ENCODE peak calls at places on chromosomes 2 and 18, in six cellular contexts. One of them, this sample, is unnamed.
A peak's percentile ranks its signal among the peaks of the same experiment; 100 is the strongest.

GRCh38 chr2:88913280-88913679 is 221.8 kb downstream of the RPIA start:
- DNase-seq in GM23338: no peak
- DNase-seq in stomach: no peak
- DNase-seq in HFF-Myc: no peak
- DNase-seq in A549: no peak
- DNase-seq in HCT116: no peak
- DNase-seq in this sample: no peak

GRCh38 chr2:201260302-201260800 is at the start of gene CASP8:
- DNase-seq in stomach: peak; percentile 50
- DNase-seq in HFF-Myc: peak; percentile 14
- DNase-seq in GM23338: no peak
- DNase-seq in HCT116: no peak
- DNase-seq in A549: peak; percentile 37
- DNase-seq in this sample: no peak

GRCh38 chr2:64217198-64217869 is 73.1 kb upstream of the PELI1 start:
- DNase-seq in A549: no peak
- DNase-seq in stomach: no peak
- DNase-seq in HFF-Myc: no peak
- DNase-seq in GM23338: peak; percentile 42
- DNase-seq in HCT116: no peak
- DNase-seq in this sample: no peak

GRCh38 chr2:231752056-231752455 is 29.0 kb downstream of the PDE6D start:
- DNase-seq in A549: no peak
- DNase-seq in stomach: no peak
- DNase-seq in GM23338: no peak
- DNase-seq in HFF-Myc: no peak
- DNase-seq in HCT116: no peak
- DNase-seq in this sample: no peak

GRCh38 chr2:229920011-229920781 is 1.6 kb downstream of the TRIP12 start:
- DNase-seq in HCT116: no peak
- DNase-seq in stomach: no peak
- DNase-seq in GM23338: no peak
- DNase-seq in HFF-Myc: no peak
- DNase-seq in A549: no peak
- DNase-seq in this sample: no peak

GRCh38 chr2:203905661-203906060 is 30.9 kb upstream of the ICOS start:
- DNase-seq in stomach: no peak
- DNase-seq in HFF-Myc: no peak
- DNase-seq in GM23338: no peak
- DNase-seq in HCT116: no peak
- DNase-seq in A549: no peak
- DNase-seq in this sample: no peak

GRCh38 chr2:40367652-40368051 is 84.2 kb downstream of the SLC8A1 start:
- DNase-seq in A549: no peak
- DNase-seq in HCT116: no peak
- DNase-seq in GM23338: no peak
- DNase-seq in HFF-Myc: no peak
- DNase-seq in stomach: no peak
- DNase-seq in this sample: no peak

GRCh38 chr2:168825149-168825548 is 22.7 kb downstream of the NOSTRIN start:
- DNase-seq in A549: no peak
- DNase-seq in GM23338: no peak
- DNase-seq in HCT116: no peak
- DNase-seq in HFF-Myc: no peak
- DNase-seq in stomach: no peak
- DNase-seq in this sample: no peak

GRCh38 chr2:240293865-240294461 is 141.5 kb upstream of the GPC1 start:
- DNase-seq in GM23338: no peak
- DNase-seq in HFF-Myc: no peak
- DNase-seq in stomach: no peak
- DNase-seq in A549: no peak
- DNase-seq in HCT116: no peak
- DNase-seq in this sample: no peak

GRCh38 chr2:26185304-26185928 is 12.5 kb downstream of the GAREM2 start:
- DNase-seq in HFF-Myc: no peak
- DNase-seq in HCT116: no peak
- DNase-seq in GM23338: no peak
- DNase-seq in A549: no peak
- DNase-seq in stomach: no peak
- DNase-seq in this sample: no peak

GRCh38 chr18:13389491-13390131 is 171.1 kb downstream of the LDLRAD4 start:
- DNase-seq in A549: no peak
- DNase-seq in stomach: no peak
- DNase-seq in HCT116: no peak
- DNase-seq in GM23338: no peak
- DNase-seq in HFF-Myc: no peak
- DNase-seq in this sample: no peak

GRCh38 chr2:84486436-84487115 is 27.5 kb upstream of the SUCLG1 start:
- DNase-seq in GM23338: no peak
- DNase-seq in HCT116: no peak
- DNase-seq in A549: peak; percentile 79
- DNase-seq in HFF-Myc: no peak
- DNase-seq in stomach: peak; percentile 83
- DNase-seq in this sample: peak; percentile 61

GRCh38 chr2:219484343-219485200 is 14.1 kb upstream of the GMPPA start:
- DNase-seq in HCT116: no peak
- DNase-seq in A549: no peak
- DNase-seq in stomach: no peak
- DNase-seq in HFF-Myc: no peak
- DNase-seq in GM23338: peak; percentile 75
- DNase-seq in this sample: no peak

GRCh38 chr18:36934884-36935283 is 106.0 kb downstream of the KIAA1328 start:
- DNase-seq in HCT116: no peak
- DNase-seq in stomach: no peak
- DNase-seq in GM23338: no peak
- DNase-seq in HFF-Myc: no peak
- DNase-seq in A549: no peak
- DNase-seq in this sample: no peak

GRCh38 chr18:22643731-22644130 is 226.0 kb upstream of the CTAGE1 start:
- DNase-seq in HFF-Myc: no peak
- DNase-seq in A549: no peak
- DNase-seq in HCT116: no peak
- DNase-seq in GM23338: no peak
- DNase-seq in stomach: no peak
- DNase-seq in this sample: no peak

GRCh38 chr18:56321470-56321869 is 316.9 kb downstream of the TXNL1 start:
- DNase-seq in stomach: no peak
- DNase-seq in GM23338: no peak
- DNase-seq in A549: no peak
- DNase-seq in HCT116: no peak
- DNase-seq in HFF-Myc: no peak
- DNase-seq in this sample: no peak

GRCh38 chr2:10901160-10901559 is 10.6 kb upstream of the KCNF1 start:
- DNase-seq in stomach: peak; percentile 35
- DNase-seq in HCT116: peak; percentile 33
- DNase-seq in GM23338: no peak
- DNase-seq in HFF-Myc: no peak
- DNase-seq in A549: peak; percentile 73
- DNase-seq in this sample: no peak

GRCh38 chr2:164745012-164745797 is 96.4 kb downstream of the COBLL1 start:
- DNase-seq in HFF-Myc: no peak
- DNase-seq in stomach: no peak
- DNase-seq in HCT116: no peak
- DNase-seq in GM23338: no peak
- DNase-seq in A549: no peak
- DNase-seq in this sample: no peak

GRCh38 chr2:53880756-53881155 is 21.0 kb upstream of the GPR75 start:
- DNase-seq in stomach: no peak
- DNase-seq in HCT116: no peak
- DNase-seq in HFF-Myc: no peak
- DNase-seq in GM23338: no peak
- DNase-seq in A549: no peak
- DNase-seq in this sample: no peak

GRCh38 chr2:171615071-171615470 is 72.2 kb upstream of the DYNC1I2 start:
- DNase-seq in HCT116: no peak
- DNase-seq in A549: no peak
- DNase-seq in HFF-Myc: no peak
- DNase-seq in stomach: no peak
- DNase-seq in GM23338: no peak
- DNase-seq in this sample: no peak

GRCh38 chr2:240024766-240025165 is 376 bp downstream of the NDUFA10 start:
- DNase-seq in stomach: no peak
- DNase-seq in GM23338: peak; percentile 39
- DNase-seq in HFF-Myc: no peak
- DNase-seq in A549: peak; percentile 7
- DNase-seq in HCT116: no peak
- DNase-seq in this sample: no peak

GRCh38 chr2:209368406-209368805 is 55.4 kb upstream of the MAP2 start:
- DNase-seq in GM23338: no peak
- DNase-seq in stomach: no peak
- DNase-seq in HCT116: no peak
- DNase-seq in A549: peak; percentile 10
- DNase-seq in HFF-Myc: no peak
- DNase-seq in this sample: no peak

GRCh38 chr2:188629890-188630483 is 338.3 kb downstream of the GULP1 start:
- DNase-seq in GM23338: no peak
- DNase-seq in stomach: no peak
- DNase-seq in A549: no peak
- DNase-seq in HFF-Myc: peak; percentile 62
- DNase-seq in HCT116: no peak
- DNase-seq in this sample: no peak

GRCh38 chr2:11869423-11869991 is 123.1 kb downstream of the LPIN1 start:
- DNase-seq in HCT116: no peak
- DNase-seq in HFF-Myc: no peak
- DNase-seq in stomach: no peak
- DNase-seq in A549: no peak
- DNase-seq in GM23338: no peak
- DNase-seq in this sample: no peak

GRCh38 chr2:176553685-176554106 is 284.5 kb downstream of the MTX2 start:
- DNase-seq in HFF-Myc: no peak
- DNase-seq in HCT116: peak; percentile 32
- DNase-seq in stomach: peak; percentile 68
- DNase-seq in GM23338: peak; percentile 54
- DNase-seq in A549: peak; percentile 75
- DNase-seq in this sample: no peak

GRCh38 chr18:69943021-69943420 is 4.7 kb downstream of the CD226 start:
- DNase-seq in stomach: no peak
- DNase-seq in GM23338: peak; percentile 21
- DNase-seq in HCT116: no peak
- DNase-seq in A549: no peak
- DNase-seq in HFF-Myc: no peak
- DNase-seq in this sample: no peak
- TF ChIP-seq CTCF in stomach: no peak
- TF ChIP-seq CTCF in GM23338: peak; percentile 48
- TF ChIP-seq CTCF in HCT116: peak; percentile 12
- TF ChIP-seq CTCF in A549: no peak
- TF ChIP-seq CTCF in HFF-Myc: no peak
- TF ChIP-seq CTCF in this sample: peak; percentile 39

DNA sequence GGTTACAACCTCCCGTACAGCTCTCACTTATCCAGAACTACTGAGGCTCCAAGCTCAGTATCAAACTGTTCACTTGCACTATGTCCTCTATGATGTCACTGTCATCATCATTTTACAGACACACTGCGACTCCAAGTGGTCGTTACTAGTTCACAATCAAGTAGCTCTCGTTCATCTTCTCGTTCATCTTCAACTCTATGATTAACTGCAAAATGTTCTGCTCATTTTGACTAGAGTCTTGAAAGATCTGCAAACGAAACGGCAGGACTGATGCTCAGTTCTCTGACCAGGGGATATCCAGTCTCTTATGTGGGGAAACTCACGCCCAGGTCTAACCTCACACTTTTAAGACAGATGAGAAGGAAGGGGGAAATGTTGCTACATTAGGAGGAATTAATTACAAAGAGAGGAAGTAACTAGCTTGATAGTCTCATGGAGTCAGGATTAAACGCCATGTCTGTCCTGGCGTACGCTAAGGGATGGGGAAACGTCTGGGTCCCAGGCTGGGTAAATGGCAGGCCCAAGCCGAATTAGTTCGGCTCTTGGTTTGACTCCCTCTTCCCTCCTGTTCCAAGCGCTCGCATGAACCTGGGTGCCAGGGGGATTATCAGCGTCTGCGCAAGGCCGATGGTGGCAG is 794 bp upstream of the CHCHD5 start:
- DNase-seq in GM23338: no peak
- DNase-seq in HFF-Myc: no peak
- DNase-seq in stomach: no peak
- DNase-seq in HCT116: peak; percentile 59
- DNase-seq in A549: peak; percentile 65
- DNase-seq in this sample: no peak
- H3K4me3 ChIP-seq in GM23338: peak overlapping the region; percentile 72
- H3K4me3 ChIP-seq in HFF-Myc: peak overlapping the region; percentile 69
- H3K4me3 ChIP-seq in stomach: peak overlapping the region; percentile 69
- H3K4me3 ChIP-seq in HCT116: peak overlapping the region; percentile 91
- H3K4me3 ChIP-seq in A549: peak overlapping the region; percentile 55
- H3K4me3 ChIP-seq in this sample: peak overlapping the region; percentile 98

GRCh38 chr2:145137211-145137610 is 617.3 kb upstream of the ZEB2 start:
- DNase-seq in HCT116: no peak
- DNase-seq in A549: peak; percentile 23
- DNase-seq in GM23338: no peak
- DNase-seq in stomach: no peak
- DNase-seq in HFF-Myc: no peak
- DNase-seq in this sample: no peak
- TF ChIP-seq CTCF in HCT116: no peak
- TF ChIP-seq CTCF in A549: no peak
- TF ChIP-seq CTCF in GM23338: no peak
- TF ChIP-seq CTCF in stomach: no peak
- TF ChIP-seq CTCF in HFF-Myc: no peak
- TF ChIP-seq CTCF in this sample: no peak

GRCh38 chr2:27990030-27990590 is 99.6 kb downstream of the BABAM2 start:
- DNase-seq in HCT116: no peak
- DNase-seq in HFF-Myc: no peak
- DNase-seq in stomach: no peak
- DNase-seq in A549: no peak
- DNase-seq in GM23338: no peak
- DNase-seq in this sample: no peak

GRCh38 chr2:27989149-27989548 is 98.6 kb downstream of the BABAM2 start:
- DNase-seq in A549: peak; percentile 28
- DNase-seq in HCT116: peak; percentile 32
- DNase-seq in HFF-Myc: no peak
- DNase-seq in stomach: no peak
- DNase-seq in GM23338: no peak
- DNase-seq in this sample: no peak

GRCh38 chr2:27980242-27980641 is 89.7 kb downstream of the BABAM2 start:
- DNase-seq in stomach: no peak
- DNase-seq in GM23338: no peak
- DNase-seq in HCT116: peak; percentile 23
- DNase-seq in A549: no peak
- DNase-seq in HFF-Myc: no peak
- DNase-seq in this sample: no peak

GRCh38 chr2:27988718-27989117 is 98.2 kb downstream of the BABAM2 start:
- DNase-seq in stomach: no peak
- DNase-seq in A549: no peak
- DNase-seq in GM23338: no peak
- DNase-seq in HCT116: no peak
- DNase-seq in HFF-Myc: no peak
- DNase-seq in this sample: no peak

GRCh38 chr2:27984153-27984552 is 93.6 kb downstream of the BABAM2 start:
- DNase-seq in A549: no peak
- DNase-seq in HCT116: no peak
- DNase-seq in GM23338: no peak
- DNase-seq in stomach: no peak
- DNase-seq in HFF-Myc: no peak
- DNase-seq in this sample: no peak
- H3K4me3 ChIP-seq in A549: no peak overlapping the region
- H3K4me3 ChIP-seq in HCT116: no peak overlapping the region
- H3K4me3 ChIP-seq in GM23338: no peak overlapping the region
- H3K4me3 ChIP-seq in stomach: no peak overlapping the region
- H3K4me3 ChIP-seq in HFF-Myc: no peak overlapping the region
- H3K4me3 ChIP-seq in this sample: no peak overlapping the region